ENCODE peak calls at places on chromosome 3, in nine cellular contexts. V is SK-N-SH, Y is thoracic aorta, X is tibial nerve, I is sigmoid colon, B is neural progenitor cell, G is left ventricle myocardium inferior, U is IMR-90, O is fibroblast of lung. S is an unnamed sample. For H3K4me1, the result is how much of the 10 kb centered on the place peaks cover.

GRCh38 chr3:112637700-112638099 is 3.2 kb downstream of the CCDC80 start:
- DNase-seq in V (no peak), Y (no peak), X (no peak), I (peak), B (no peak), G (no peak), U (no peak), O (no peak), S (no peak)

GRCh38 chr3:143565943-143566342 is 282.3 kb downstream of the SLC9A9 start:
- DNase-seq in V (no peak), Y (no peak), X (no peak), I (no peak), B (no peak), G (no peak), U (no peak), O (peak), S (no peak)

GRCh38 chr3:118126751-118127150 is 907.9 kb downstream of the IGSF11 start:
- DNase-seq in V (no peak), Y (no peak), X (no peak), I (no peak), B (no peak), G (no peak), U (no peak), O (no peak), S (no peak)

GRCh38 chr3:24510030-24510648 is 15.5 kb upstream of the THRB start:
- DNase-seq in V (no peak), Y (no peak), X (no peak), I (no peak), B (no peak), G (no peak), U (no peak), O (peak), S (peak)

GRCh38 chr3:170465935-170466334 is 47.3 kb downstream of the CLDN11 start:
- DNase-seq in V (no peak), Y (no peak), X (no peak), I (no peak), B (no peak), G (no peak), U (no peak), O (no peak), S (no peak)

GRCh38 chr3:187719628-187720336 is 17.4 kb upstream of the RTP2 start:
- DNase-seq in V (no peak), Y (no peak), X (no peak), I (no peak), B (peak), G (no peak), U (no peak), O (no peak), S (no peak)

GRCh38 chr3:159821148-159821547 is 167.5 kb upstream of the IL12A start:
- DNase-seq in V (no peak), Y (no peak), X (no peak), I (no peak), B (no peak), G (no peak), U (no peak), O (peak), S (peak)

GRCh38 chr3:172094621-172095557 is 55.5 kb downstream of the FNDC3B start:
- DNase-seq in V (peak), Y (no peak), X (no peak), I (no peak), B (no peak), G (no peak), U (peak), O (peak), S (no peak)

GRCh38 chr3:73255609-73256029 is 194.2 kb downstream of the EBLN2 start:
- DNase-seq in V (peak), Y (no peak), X (no peak), I (no peak), B (no peak), G (no peak), U (peak), O (peak), S (peak)

GRCh38 chr3:96354742-96355141 is 459.7 kb upstream of the EPHA6 start:
- DNase-seq in V (no peak), Y (no peak), X (no peak), I (no peak), B (no peak), G (no peak), U (no peak), O (peak), S (no peak)

GRCh38 chr3:129727707-129728106 is 121.2 kb upstream of the PLXND1 start:
- DNase-seq in V (no peak), Y (no peak), X (no peak), I (no peak), B (no peak), G (no peak), U (peak), O (peak), S (no peak)

GRCh38 chr3:39150803-39151631 is 2.4 kb downstream of the CSRNP1 start:
- DNase-seq in V (peak), Y (peak), X (peak), I (peak), B (peak), G (peak), U (peak), O (peak), S (peak)

GRCh38 chr3:141959921-141960554 is 83.6 kb downstream of the ATP1B3 start:
- DNase-seq in V (no peak), Y (no peak), X (no peak), I (no peak), B (no peak), G (no peak), U (peak), O (peak), S (no peak)

GRCh38 chr3:181757694-181758306 is 46.1 kb downstream of the SOX2 start:
- DNase-seq in V (no peak), Y (no peak), X (no peak), I (no peak), B (peak), G (no peak), U (no peak), O (no peak), S (no peak)
- H3K4me1 ChIP-seq in V (under half), Y (under half), X (under half), I (under half), B (half or more), G (under half), U (under half), O (under half), S (under half)

GRCh38 chr3:181715601-181716340 is 4.0 kb downstream of the SOX2 start:
- DNase-seq in V (no peak), Y (no peak), X (no peak), I (no peak), B (peak), G (no peak), U (no peak), O (peak), S (no peak)
- H3K27ac ChIP-seq in V (no peak), Y (no peak), X (peak), I (no peak), B (peak), G (no peak), U (no peak), O (no peak), S (no peak)

GRCh38 chr3:71055602-71056001 is 527.9 kb downstream of the FOXP1 start:
- DNase-seq in V (no peak), Y (no peak), X (no peak), I (no peak), B (no peak), G (no peak), U (peak), O (peak), S (no peak)
- H3K4me1 ChIP-seq in V (half or more), Y (half or more), X (half or more), I (under half), B (under half), G (half or more), U (under half), O (under half), S (half or more)

DNA sequence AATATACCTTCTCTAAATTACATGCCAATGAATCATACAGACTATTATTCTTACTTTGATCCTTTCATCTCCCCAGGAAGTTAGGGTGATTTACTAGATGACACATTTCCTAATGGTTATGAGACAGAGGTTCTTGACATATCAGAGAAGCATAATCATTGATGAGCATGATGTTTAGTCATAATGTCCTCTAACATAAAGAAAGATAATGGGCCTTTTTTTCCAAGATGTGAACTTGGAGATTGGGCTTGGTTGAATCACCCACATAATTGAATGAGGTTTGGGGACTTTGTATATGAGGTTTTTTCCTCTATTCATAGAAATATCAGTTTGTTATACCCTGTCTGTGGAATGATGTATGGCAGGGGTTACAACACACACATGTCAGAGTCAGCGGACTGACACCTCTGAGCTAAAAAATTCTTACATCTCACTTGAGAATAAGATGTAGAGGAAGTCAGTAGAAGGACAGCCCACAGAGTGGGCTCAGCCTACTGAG is 69.7 kb upstream of the DCBLD2 start:
- DNase-seq in V (no peak), Y (no peak), X (no peak), I (no peak), B (no peak), G (no peak), U (peak), O (peak), S (peak)
- H3K27ac ChIP-seq in V (peak), Y (no peak), X (no peak), I (no peak), B (no peak), G (no peak), U (peak), O (peak), S (peak)

DNA sequence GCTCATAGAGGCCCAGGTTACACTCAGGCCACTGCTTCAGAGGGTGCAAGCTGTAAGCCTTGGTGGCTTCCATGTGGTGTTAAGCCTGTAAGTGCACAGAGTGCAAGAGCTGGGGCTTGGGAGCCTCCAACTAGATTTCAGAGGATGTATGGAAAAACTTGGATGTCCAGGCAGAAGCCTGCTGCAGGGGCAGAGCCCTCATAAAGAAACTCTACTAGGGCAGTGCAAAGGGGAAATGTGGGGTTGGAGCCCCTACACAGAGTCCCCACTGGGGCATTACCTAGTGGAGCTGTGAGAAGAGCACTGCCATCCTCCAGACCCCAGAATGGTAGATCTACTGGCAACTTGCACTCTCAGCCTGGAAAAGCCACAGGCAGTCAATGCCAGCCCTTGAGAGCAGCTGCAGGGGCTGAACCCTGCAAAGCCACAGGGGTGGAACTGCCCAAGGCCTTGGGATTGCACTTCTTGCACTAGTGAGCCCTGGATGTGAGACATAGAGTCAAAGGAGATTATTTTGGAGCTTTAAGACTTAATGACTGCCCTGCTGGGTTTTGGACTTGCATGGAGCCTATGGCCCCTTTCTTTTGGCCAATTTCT is 14.0 kb downstream of the MITF start:
- DNase-seq in V (no peak), Y (no peak), X (no peak), I (no peak), B (no peak), G (no peak), U (no peak), O (no peak), S (no peak)
- H3K4me1 ChIP-seq in V (under half), Y (under half), X (under half), I (under half), B (under half), G (half or more), U (under half), O (under half), S (under half)

DNA sequence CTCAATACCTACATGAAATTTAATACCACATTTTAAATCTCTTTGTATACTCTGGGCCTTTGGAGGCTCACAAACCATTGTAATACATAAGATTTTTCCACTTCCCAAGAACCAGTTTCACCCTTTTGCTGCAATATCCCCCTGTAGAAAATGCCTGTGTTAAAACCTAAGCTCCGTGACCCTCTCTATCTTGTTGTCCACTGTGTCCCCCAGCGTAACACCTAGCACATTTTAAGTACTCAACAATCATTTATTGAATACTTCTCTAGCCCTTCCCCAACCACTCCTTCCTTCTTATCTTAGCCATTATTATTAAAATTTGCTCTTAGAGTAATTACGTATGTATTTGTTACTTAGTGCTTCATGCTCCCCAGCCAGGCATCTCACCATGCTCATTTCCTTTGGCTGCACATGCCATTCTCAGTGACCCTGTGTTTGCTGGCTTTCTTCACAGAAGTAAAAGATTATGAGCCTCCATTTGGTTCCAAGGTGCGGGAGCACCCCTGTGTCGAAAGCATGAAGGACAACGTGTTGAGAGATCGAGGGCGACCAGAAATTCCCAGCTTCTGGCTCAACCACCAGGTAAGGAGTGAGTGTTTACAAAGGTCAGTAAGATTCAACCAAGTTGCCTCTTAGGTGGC is 81.6 kb downstream of the TGFBR2 start:
- DNase-seq in V (no peak), Y (no peak), X (no peak), I (no peak), B (no peak), G (no peak), U (no peak), O (no peak), S (no peak)
- H3K27ac ChIP-seq in V (peak), Y (peak), X (peak), I (peak), B (no peak), G (peak), U (peak), O (no peak), S (no peak)